ENCODE peak calls at places on chromosomes 11 and 22, in nine cellular contexts. D, Z, A, X, T, V, F, M and H are unnamed samples.

GRCh38 chr11:132033051-132033450 is 662.6 kb downstream of the NTM start:
- DNase-seq in D (no peak), Z (peak; percentile 83), A (no peak), X (no peak), T (no peak), V (no peak), F (no peak), M (no peak), H (no peak)

GRCh38 chr11:94558468-94558867 is 8.7 kb upstream of the PIWIL4 start:
- DNase-seq in D (no peak), Z (no peak), A (no peak), X (no peak), T (no peak), V (no peak), F (no peak), M (no peak), H (no peak)

GRCh38 chr22:29916007-29916544 is 33.1 kb downstream of the MTMR3 start:
- DNase-seq in D (no peak), Z (no peak), A (no peak), X (no peak), T (no peak), V (no peak), F (no peak), M (no peak), H (no peak)

GRCh38 chr11:13053255-13053917 is 44.3 kb downstream of the RASSF10 start:
- DNase-seq in D (no peak), Z (no peak), A (no peak), X (no peak), T (no peak), V (no peak), F (no peak), M (no peak), H (no peak)

GRCh38 chr22:46754110-46754799 is 8.2 kb upstream of the TBC1D22A start:
- DNase-seq in D (no peak), Z (peak; percentile 99), A (peak; percentile 94), X (peak; percentile 90), T (peak; percentile 97), V (peak; percentile 94), F (peak; percentile 73), M (peak; percentile 89), H (no peak)

GRCh38 chr11:126090452-126090851 is 27.8 kb upstream of the CDON start:
- DNase-seq in D (no peak), Z (no peak), A (no peak), X (no peak), T (no peak), V (no peak), F (no peak), M (no peak), H (no peak)

GRCh38 chr11:17504330-17505107 is 27.9 kb upstream of the ABCC8 start:
- DNase-seq in D (peak; percentile 81), Z (peak; percentile 64), A (peak; percentile 14), X (peak; percentile 29), T (peak; percentile 94), V (peak; percentile 48), F (no peak), M (peak; percentile 92), H (peak; percentile 77)

GRCh38 chr11:43503417-43503816 is 144.7 kb downstream of the TTC17 start:
- DNase-seq in D (no peak), Z (peak; percentile 19), A (no peak), X (no peak), T (no peak), V (no peak), F (no peak), M (no peak), H (no peak)

GRCh38 chr11:106331163-106331562 is 253.7 kb downstream of the AASDHPPT start:
- DNase-seq in D (no peak), Z (no peak), A (no peak), X (no peak), T (no peak), V (peak; percentile 67), F (no peak), M (no peak), H (no peak)

GRCh38 chr11:80204021-80204420 is 763.2 kb upstream of the TENM4 start:
- DNase-seq in D (no peak), Z (no peak), A (no peak), X (no peak), T (no peak), V (no peak), F (no peak), M (no peak), H (no peak)

GRCh38 chr22:41563051-41563711 is 2.4 kb downstream of the CSDC2 start:
- DNase-seq in D (no peak), Z (peak; percentile 70), A (peak; percentile 81), X (no peak), T (no peak), V (peak; percentile 30), F (peak; percentile 78), M (no peak), H (no peak)

GRCh38 chr11:2777871-2778629 is 78.3 kb upstream of the KCNQ1OT1 start:
- DNase-seq in D (peak; percentile 2), Z (no peak), A (no peak), X (no peak), T (peak; percentile 48), V (no peak), F (no peak), M (peak; percentile 62), H (peak; percentile 1)

GRCh38 chr11:3136542-3137455 is 28.3 kb downstream of the OSBPL5 start:
- DNase-seq in D (peak; percentile 18), Z (no peak), A (no peak), X (no peak), T (peak; percentile 51), V (no peak), F (no peak), M (peak; percentile 49), H (no peak)

GRCh38 chr11:68798221-68798813 is 43.4 kb downstream of the CPT1A start:
- DNase-seq in D (peak; percentile 55), Z (no peak), A (no peak), X (no peak), T (peak; percentile 67), V (no peak), F (no peak), M (peak; percentile 72), H (peak; percentile 74)

GRCh38 chr11:75532200-75532972 is 6.6 kb upstream of the GDPD5 start:
- DNase-seq in D (peak; percentile 87), Z (peak; percentile 47), A (no peak), X (peak; percentile 56), T (peak; percentile 74), V (peak; percentile 43), F (no peak), M (peak; percentile 83), H (peak; percentile 86)
- TF ChIP-seq CTCF in D (peak; percentile 98), Z (peak; percentile 91), A (peak; percentile 86), X (peak; percentile 82), T (peak; percentile 96), V (peak; percentile 76), F (peak; percentile 83), M (peak; percentile 84), H (peak; percentile 99)

DNA sequence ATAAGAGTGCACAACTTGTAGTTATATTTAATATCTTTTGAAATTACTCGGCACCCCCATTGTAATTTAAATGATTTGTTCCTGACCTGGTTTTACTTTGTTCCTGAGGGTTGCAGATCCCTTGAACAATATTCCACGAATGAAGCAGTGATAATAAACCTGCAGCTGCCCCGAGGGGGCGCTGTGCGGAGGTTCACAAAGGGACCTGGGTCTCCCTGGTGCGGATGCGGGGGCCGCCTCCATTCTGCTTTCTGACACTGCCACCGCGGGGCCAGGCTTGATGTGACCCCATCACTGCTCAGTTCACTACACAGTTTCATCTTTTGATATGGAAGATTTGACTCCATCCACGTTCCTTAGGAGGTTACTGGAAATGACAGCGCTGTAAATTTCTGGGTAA is 62.9 kb upstream of the PRODH start:
- DNase-seq in D (no peak), Z (no peak), A (no peak), X (no peak), T (no peak), V (no peak), F (no peak), M (no peak), H (peak; percentile 17)
- TF ChIP-seq CTCF in D (no peak), Z (peak; percentile 55), A (peak; percentile 45), X (peak; percentile 61), T (no peak), V (peak; percentile 11), F (peak; percentile 35), M (no peak), H (peak; percentile 50)

GRCh38 chr11:134275188-134275533 is 1.0 kb upstream of the GLB1L3 start:
- DNase-seq in D (no peak), Z (no peak), A (no peak), X (no peak), T (no peak), V (no peak), F (no peak), M (no peak), H (no peak)

GRCh38 chr11:134273317-134273712 is 2.9 kb upstream of the GLB1L3 start:
- DNase-seq in D (no peak), Z (no peak), A (no peak), X (no peak), T (no peak), V (no peak), F (no peak), M (no peak), H (no peak)

GRCh38 chr11:134276396-134277175 is 407 bp downstream of the GLB1L3 start:
- DNase-seq in D (no peak), Z (no peak), A (no peak), X (no peak), T (no peak), V (no peak), F (no peak), M (peak; percentile 66), H (no peak)

GRCh38 chr11:134277176-134278001 is 1.2 kb downstream of the GLB1L3 start:
- DNase-seq in D (no peak), Z (no peak), A (no peak), X (no peak), T (no peak), V (no peak), F (no peak), M (no peak), H (no peak)

DNA sequence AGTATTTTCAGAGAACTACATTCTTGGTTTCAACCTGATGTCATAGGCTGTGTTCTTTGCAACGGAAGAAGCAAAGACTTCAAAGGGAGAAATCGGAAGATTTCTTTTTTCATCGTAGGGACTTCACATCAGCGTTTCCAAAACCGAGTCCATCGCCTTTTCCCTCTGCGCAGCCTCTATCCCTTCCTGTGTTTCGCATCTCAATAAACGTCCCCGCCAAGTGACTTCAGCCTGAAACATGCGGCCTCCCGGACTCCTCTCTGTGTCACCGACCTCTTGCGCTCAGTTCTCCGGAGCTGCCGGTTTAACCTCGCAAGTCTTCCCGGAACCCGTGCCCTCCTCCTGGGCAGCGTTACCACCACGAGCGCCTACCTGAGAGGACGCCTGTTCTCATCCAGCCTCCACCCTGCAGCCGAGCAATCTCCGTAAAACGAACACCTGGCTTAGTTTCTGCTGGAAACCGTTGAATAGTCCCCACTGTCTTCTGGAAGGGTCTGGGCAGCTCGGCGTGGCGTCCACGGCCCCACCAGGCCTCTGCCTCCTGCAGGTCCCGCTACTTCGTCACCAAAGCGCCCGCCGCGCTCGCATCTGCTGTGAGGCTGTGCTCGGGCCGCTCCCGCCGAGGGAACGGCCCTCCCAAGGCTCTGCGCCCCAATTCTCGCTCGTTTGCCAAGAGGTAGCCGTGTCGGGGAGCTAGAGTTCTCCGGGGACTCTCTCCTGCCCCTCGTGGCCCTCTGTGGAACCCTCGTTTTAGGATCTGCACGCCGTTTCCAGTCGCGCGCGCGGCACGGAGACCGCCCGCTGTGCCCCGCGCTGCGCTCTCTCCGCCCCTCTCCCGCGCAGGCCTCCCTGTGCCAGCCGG is at the start of gene GLB1L3:
- DNase-seq in D (peak; percentile 78), Z (no peak), A (no peak), X (no peak), T (peak; percentile 56), V (peak; percentile 63), F (no peak), M (no peak), H (peak; percentile 33)
- TF ChIP-seq CTCF in D (peak; percentile 65), Z (peak; percentile 58), A (peak; percentile 25), X (no peak), T (no peak), V (peak; percentile 36), F (peak; percentile 40), M (no peak), H (peak; percentile 49)

GRCh38 chr11:112789481-112789880 is 171.7 kb upstream of the NCAM1 start:
- DNase-seq in D (no peak), Z (no peak), A (no peak), X (no peak), T (no peak), V (no peak), F (no peak), M (no peak), H (no peak)
- TF ChIP-seq CTCF in D (no peak), Z (no peak), A (no peak), X (no peak), T (no peak), V (no peak), F (no peak), M (no peak), H (no peak)